ENCODE peak calls at places on chromosomes 16 and 17, in six cellular contexts. P, U, F, A, T and I are unnamed samples.

GRCh38 chr17:74740641-74741387 is 3.8 kb downstream of the RAB37 start:
- DNase-seq in F (no peak), P (no peak), A (no peak), T (no peak), U (no peak), I (no peak)

GRCh38 chr17:9402590-9403199 is 172.9 kb downstream of the STX8 start:
- DNase-seq in P (peak), U (peak), F (peak), T (peak), A (peak), I (peak)

GRCh38 chr16:22898874-22899348 is 84.9 kb downstream of the HS3ST2 start:
- DNase-seq in T (peak), U (peak), A (peak), F (peak), P (peak), I (peak)

GRCh38 chr17:42422412-42422957 is 571 bp downstream of the CAVIN1 start:
- DNase-seq in P (no peak), F (peak), T (no peak), A (peak), U (peak), I (peak)

GRCh38 chr17:83002118-83002805 is 77.1 kb upstream of the METRNL start:
- DNase-seq in A (no peak), P (no peak), F (no peak), U (no peak), T (no peak), I (no peak)

GRCh38 chr16:77946834-77947233 is 75.5 kb upstream of the CLEC3A start:
- DNase-seq in F (no peak), P (no peak), A (no peak), T (peak), U (peak), I (no peak)

GRCh38 chr17:64497565-64498035 is 746 bp upstream of the POLG2 start:
- DNase-seq in A (no peak), F (no peak), U (no peak), P (no peak), T (no peak), I (peak)

GRCh38 chr16:50368410-50369132 is at the start of gene BRD7:
- DNase-seq in F (peak), A (peak), T (peak), P (no peak), U (peak), I (peak)

GRCh38 chr17:76134911-76135809 is 5.9 kb downstream of the FOXJ1 start:
- DNase-seq in P (no peak), U (no peak), F (no peak), T (no peak), A (no peak), I (no peak)

GRCh38 chr17:67620636-67621035 is 97.1 kb upstream of the NOL11 start:
- DNase-seq in A (no peak), P (no peak), T (no peak), F (no peak), U (no peak), I (no peak)

GRCh38 chr16:56357291-56357764 is 68.0 kb downstream of the AMFR start:
- DNase-seq in A (peak), P (no peak), U (peak), T (no peak), F (no peak), I (no peak)

GRCh38 chr16:66928702-66929388 is 3.5 kb upstream of the RRAD start:
- DNase-seq in T (no peak), A (peak), F (no peak), P (no peak), U (peak), I (peak)

GRCh38 chr16:25747160-25747758 is 55.5 kb downstream of the HS3ST4 start:
- DNase-seq in A (peak), F (no peak), U (peak), T (peak), P (no peak), I (peak)